ENCODE peak calls at places on chromosome 17, in seven cellular contexts. E is neural progenitor cell, V is NCI-H1436, J is kidney tubule cell, L is GM13976, Y is AG08396, B is H4. K is an unnamed sample.

GRCh38 chr17:19897901-19898300 is 30.2 kb upstream of the ULK2 start:
- DNase-seq in J (no peak), E (peak; percentile 3), V (no peak), Y (peak; percentile 62), L (no peak), B (peak; percentile 83), K (peak; percentile 42)

GRCh38 chr17:72691017-72691416 is 401.5 kb downstream of the SLC39A11 start:
- DNase-seq in V (no peak), J (no peak), L (no peak), E (no peak), Y (no peak), B (no peak), K (no peak)

GRCh38 chr17:7834891-7835817 is 1.1 kb downstream of the KDM6B start:
- DNase-seq in L (peak; percentile 93), Y (peak; percentile 97), J (peak; percentile 98), B (peak; percentile 95), V (peak; percentile 98), E (peak; percentile 99), K (peak; percentile 97)

GRCh38 chr17:34442387-34443111 is 79.5 kb upstream of the CCL1 start:
- DNase-seq in B (no peak), V (no peak), L (no peak), Y (no peak), J (no peak), E (no peak), K (no peak)

GRCh38 chr17:62911106-62911505 is 54.9 kb upstream of the TANC2 start:
- DNase-seq in J (no peak), Y (no peak), E (no peak), B (no peak), L (no peak), V (no peak), K (no peak)

GRCh38 chr17:14741516-14741915 is 440.6 kb downstream of the HS3ST3B1 start:
- DNase-seq in J (peak; percentile 2), V (no peak), L (no peak), B (no peak), E (no peak), Y (no peak), K (peak; percentile 9)

GRCh38 chr17:79559111-79559887 is 51.6 kb downstream of the RBFOX3 start:
- DNase-seq in B (no peak), Y (no peak), E (no peak), V (no peak), L (no peak), J (no peak), K (no peak)

GRCh38 chr17:49567871-49568694 is 7.6 kb upstream of the NXPH3 start:
- DNase-seq in V (peak; percentile 79), B (peak; percentile 79), J (peak; percentile 81), Y (peak; percentile 82), E (peak; percentile 92), L (peak; percentile 85), K (peak; percentile 67)

GRCh38 chr17:17269926-17270773 is 10.9 kb downstream of the COPS3 start:
- DNase-seq in Y (no peak), J (no peak), L (no peak), E (peak; percentile 13), V (no peak), B (no peak), K (no peak)

GRCh38 chr17:29766796-29767327 is 144.2 kb upstream of the CORO6 start:
- DNase-seq in J (no peak), L (no peak), V (no peak), E (no peak), Y (no peak), B (no peak), K (no peak)

GRCh38 chr17:78645421-78646295 is 68.5 kb upstream of the DNAH17 start:
- DNase-seq in Y (no peak), B (no peak), E (no peak), J (peak; percentile 28), L (peak; percentile 86), V (no peak), K (no peak)

GRCh38 chr17:12386240-12386639 is 279.4 kb upstream of the MYOCD start:
- DNase-seq in Y (no peak), V (no peak), E (no peak), B (peak; percentile 18), J (no peak), L (no peak), K (peak; percentile 28)

GRCh38 chr17:13362341-13363122 is 239.2 kb downstream of the HS3ST3A1 start:
- DNase-seq in J (peak; percentile 88), V (no peak), E (peak; percentile 25), L (no peak), B (no peak), Y (peak; percentile 42), K (no peak)

GRCh38 chr17:57624390-57624789 is 120.7 kb downstream of the CCDC182 start:
- DNase-seq in Y (no peak), B (no peak), J (peak; percentile 90), V (no peak), L (no peak), E (no peak), K (no peak)

GRCh38 chr17:16377804-16378400 is 3.0 kb upstream of the UBB start:
- DNase-seq in Y (peak; percentile 46), L (no peak), J (peak; percentile 33), E (no peak), B (no peak), V (no peak), K (peak; percentile 18)

GRCh38 chr17:33438136-33438535 is 145.0 kb upstream of the ASIC2 start:
- DNase-seq in J (no peak), V (no peak), B (no peak), L (no peak), Y (no peak), E (no peak), K (no peak)

GRCh38 chr17:56499799-56500388 is 93.6 kb upstream of the NOG start:
- DNase-seq in B (no peak), V (no peak), E (peak; percentile 36), J (peak; percentile 49), L (no peak), Y (no peak), K (peak; percentile 6)

GRCh38 chr17:39152134-39152884 is 872 bp upstream of the PLXDC1 start:
- DNase-seq in L (no peak), B (no peak), J (no peak), Y (no peak), V (no peak), E (peak; percentile 62), K (no peak)

GRCh38 chr17:31534223-31534888 is 142.9 kb downstream of the RAB11FIP4 start:
- DNase-seq in V (no peak), L (no peak), J (no peak), Y (no peak), E (no peak), B (no peak), K (peak; percentile 20)

GRCh38 chr17:73179387-73179786 is 13.5 kb upstream of the COG1 start:
- DNase-seq in J (no peak), E (no peak), L (no peak), Y (no peak), B (no peak), V (no peak), K (no peak)

GRCh38 chr17:32277284-32277683 is 11.7 kb downstream of the RHBDL3 start:
- DNase-seq in V (no peak), B (no peak), J (no peak), L (no peak), E (peak; percentile 75), Y (peak; percentile 68), K (no peak)

GRCh38 chr17:47853616-47854015 is 2.7 kb upstream of the SP6 start:
- DNase-seq in E (no peak), Y (no peak), J (no peak), B (no peak), L (no peak), V (no peak), K (no peak)

GRCh38 chr17:2924211-2924610 is 128.0 kb downstream of the RAP1GAP2 start:
- DNase-seq in L (no peak), E (peak; percentile 48), B (no peak), V (no peak), Y (no peak), J (peak; percentile 60), K (no peak)

GRCh38 chr17:50072130-50072529 is 16.2 kb downstream of the ITGA3 start:
- DNase-seq in J (no peak), E (no peak), V (no peak), L (no peak), Y (no peak), B (no peak), K (no peak)

GRCh38 chr17:29590261-29590978 is 972 bp upstream of the GIT1 start:
- DNase-seq in B (no peak), E (no peak), V (peak; percentile 74), J (peak; percentile 44), Y (peak; percentile 69), L (no peak), K (no peak)

GRCh38 chr17:59786536-59787319 is 79.3 kb downstream of the VMP1 start:
- DNase-seq in B (peak; percentile 100), V (peak; percentile 15), L (peak; percentile 70), Y (peak; percentile 78), J (peak; percentile 99), E (peak; percentile 15), K (peak; percentile 100)